ENCODE peak calls at places on chromosomes 1 and 21, in seven cellular contexts. I is tibial artery; D is keratinocyte; G is K562; F is left lung; M is CD8-positive, alpha-beta T cell; T is MM.1S. H is an unnamed sample. For H3K9me3, the result is how much of the 10 kb centered on the place peaks cover.

GRCh38 chr1:216917039-216917438 is 193.8 kb upstream of the ESRRG start:
- DNase-seq in I (no peak), D (no peak), G (no peak), F (no peak), M (no peak), T (no peak), H (no peak)

GRCh38 chr1:33045814-33046213 is 9.1 kb upstream of the AK2 start:
- DNase-seq in I (no peak), D (no peak), G (no peak), F (no peak), M (peak), T (no peak), H (no peak)

GRCh38 chr1:35717911-35718476 is 690 bp downstream of the C1orf216 start:
- DNase-seq in I (peak), D (no peak), G (peak), F (peak), M (no peak), T (no peak), H (no peak)

GRCh38 chr1:5164155-5164554 is 509.7 kb downstream of the AJAP1 start:
- DNase-seq in I (no peak), D (no peak), G (no peak), F (no peak), M (no peak), T (no peak), H (no peak)

GRCh38 chr21:25836396-25836795 is 101.6 kb downstream of the GABPA start:
- DNase-seq in I (no peak), D (no peak), G (no peak), F (no peak), M (no peak), T (no peak), H (no peak)

GRCh38 chr1:190578015-190578414 is 100.4 kb upstream of the BRINP3 start:
- DNase-seq in I (no peak), D (no peak), G (no peak), F (no peak), M (no peak), T (no peak), H (no peak)

GRCh38 chr1:150906329-150906728 is 19.4 kb downstream of the CTXND2 start:
- DNase-seq in I (no peak), D (no peak), G (no peak), F (no peak), M (no peak), T (no peak), H (no peak)

GRCh38 chr1:18541046-18541795 is 60.5 kb downstream of the KLHDC7A start:
- DNase-seq in I (no peak), D (no peak), G (no peak), F (no peak), M (no peak), T (no peak), H (no peak)

GRCh38 chr1:167663002-167663772 is 33.2 kb downstream of the RCSD1 start:
- DNase-seq in I (no peak), D (peak), G (no peak), F (no peak), M (no peak), T (no peak), H (no peak)

GRCh38 chr1:156874142-156874541 is 13.5 kb downstream of the NTRK1 start:
- DNase-seq in I (no peak), D (no peak), G (no peak), F (no peak), M (no peak), T (no peak), H (no peak)

DNA sequence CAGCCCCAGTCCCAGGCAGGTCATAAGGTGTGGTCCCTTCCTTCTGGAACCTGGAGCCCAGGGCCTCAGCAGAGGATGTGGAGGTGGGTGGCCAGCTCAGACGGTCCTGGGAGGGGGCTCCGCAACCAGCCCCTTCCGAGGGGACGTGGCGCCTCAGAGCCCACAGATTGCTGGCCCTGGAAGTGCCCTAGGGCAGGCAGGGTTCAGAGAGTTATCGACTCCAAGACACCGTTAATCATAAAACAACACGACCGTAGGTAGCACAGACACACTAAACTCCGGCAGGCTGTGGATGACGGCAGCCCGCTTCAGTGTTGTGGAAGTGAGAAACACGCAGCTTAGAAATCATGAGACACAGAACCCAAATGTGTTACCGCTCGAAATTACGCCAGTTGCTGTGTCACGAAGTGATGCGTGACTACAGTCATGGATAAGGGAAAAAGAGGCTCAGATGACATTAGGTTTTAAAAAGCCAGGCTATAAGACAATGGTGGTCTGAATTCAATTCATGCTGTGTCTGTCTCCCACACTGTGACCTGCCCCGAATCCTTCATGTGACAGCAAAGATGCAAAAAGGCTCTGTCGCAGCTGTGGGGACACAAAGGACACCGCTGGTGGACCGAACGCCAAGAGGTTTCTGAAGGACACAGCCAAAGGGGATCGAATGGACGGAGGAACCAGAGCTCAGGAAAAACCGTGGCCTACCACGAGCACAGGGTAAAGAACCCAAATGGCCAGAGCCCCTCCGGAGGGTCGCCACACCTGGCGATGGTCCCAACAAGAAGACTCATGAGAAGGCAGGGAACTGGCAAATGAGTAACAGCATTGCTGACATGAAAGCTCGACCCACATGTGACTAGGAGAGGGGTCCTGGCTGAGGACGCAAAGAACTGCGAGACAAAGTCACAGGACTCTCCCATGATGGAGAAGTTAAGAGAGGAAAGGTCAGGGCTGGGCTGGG is 1.7 kb upstream of the SUMO3 start:
- DNase-seq in I (no peak), D (no peak), G (no peak), F (no peak), M (no peak), T (no peak), H (no peak)
- H3K9me3 ChIP-seq in I (under half), D (under half), G (under half), F (under half), M (under half), T (under half), H (under half)

GRCh38 chr21:24275613-24276012 is 1331.7 kb downstream of the MRPL39 start:
- DNase-seq in I (no peak), D (no peak), G (no peak), F (no peak), M (no peak), T (no peak), H (no peak)

DNA sequence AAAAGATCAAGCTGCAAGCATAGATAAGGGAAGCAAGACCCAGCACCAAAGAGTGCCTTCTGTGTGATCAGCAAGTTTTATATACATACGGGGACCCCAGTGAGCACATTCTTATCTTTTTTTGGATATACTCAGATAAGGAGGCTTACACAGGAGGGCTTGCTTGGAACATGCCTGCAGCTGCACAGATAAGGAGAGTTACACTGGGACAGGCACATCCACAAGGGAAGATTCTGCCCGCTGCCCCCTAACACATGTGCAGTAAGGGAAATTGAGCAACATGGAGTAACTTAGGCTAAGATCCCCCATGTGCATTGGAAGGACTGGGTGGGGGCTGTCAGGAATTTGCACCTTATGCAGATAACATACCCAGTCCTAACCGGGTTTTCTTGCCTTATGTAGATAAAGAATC is 1334.7 kb downstream of the MRPL39 start:
- DNase-seq in I (no peak), D (no peak), G (peak), F (no peak), M (no peak), T (no peak), H (no peak)
- H3K9me3 ChIP-seq in I (under half), D (under half), G (under half), F (under half), M (under half), T (under half), H (under half)

GRCh38 chr1:237975903-237976302 is 85.2 kb upstream of the ZP4 start:
- DNase-seq in I (no peak), D (no peak), G (no peak), F (no peak), M (no peak), T (no peak), H (no peak)

GRCh38 chr1:237976345-237976744 is 85.6 kb upstream of the ZP4 start:
- DNase-seq in I (no peak), D (no peak), G (no peak), F (no peak), M (no peak), T (no peak), H (no peak)

GRCh38 chr1:237972186-237972585 is 81.5 kb upstream of the ZP4 start:
- DNase-seq in I (no peak), D (no peak), G (no peak), F (no peak), M (no peak), T (no peak), H (no peak)
- H3K9me3 ChIP-seq in I (under half), D (under half), G (under half), F (under half), M (under half), T (under half), H (under half)

GRCh38 chr1:152582647-152583046 is 2.3 kb upstream of the LCE3D start:
- DNase-seq in I (no peak), D (peak), G (no peak), F (no peak), M (no peak), T (no peak), H (no peak)

GRCh38 chr1:152577168-152577567 is 3.1 kb downstream of the LCE3D start:
- DNase-seq in I (no peak), D (no peak), G (no peak), F (no peak), M (no peak), T (no peak), H (no peak)

GRCh38 chr1:152585586-152585985 is 5.3 kb upstream of the LCE3D start:
- DNase-seq in I (no peak), D (no peak), G (no peak), F (no peak), M (no peak), T (no peak), H (no peak)

DNA sequence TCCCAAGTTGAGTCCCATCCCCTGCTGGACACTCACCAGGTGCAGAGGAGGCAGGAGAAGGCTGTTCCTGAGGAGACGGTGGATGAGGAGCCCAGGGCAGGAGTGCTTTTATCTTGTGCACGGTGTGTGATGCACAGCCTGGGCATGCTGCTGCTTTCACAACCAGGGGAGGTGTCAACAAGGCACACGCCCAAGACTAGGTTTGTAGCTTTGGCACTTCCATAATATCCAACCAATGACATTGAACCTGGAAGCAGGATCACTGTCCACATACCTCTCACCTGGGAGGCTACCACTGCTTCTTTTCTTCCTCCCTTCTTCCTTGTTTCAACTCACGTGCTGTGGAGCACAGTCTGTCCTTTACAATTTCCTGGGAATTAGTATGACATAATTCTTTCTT is at the start of gene LCE3D:
- DNase-seq in I (no peak), D (peak), G (no peak), F (no peak), M (no peak), T (no peak), H (no peak)
- H3K9me3 ChIP-seq in I (under half), D (under half), G (under half), F (under half), M (under half), T (under half), H (under half)

GRCh38 chr21:9738527-9738926 is 782.9 kb upstream of the TPTE start:
- DNase-seq in I (no peak), D (no peak), G (no peak), F (no peak), M (no peak), T (no peak), H (no peak)

GRCh38 chr21:9735421-9735961 is 785.9 kb upstream of the TPTE start:
- DNase-seq in I (no peak), D (no peak), G (no peak), F (no peak), M (no peak), T (no peak), H (no peak)

GRCh38 chr21:9737871-9738520 is 783.4 kb upstream of the TPTE start:
- DNase-seq in I (no peak), D (no peak), G (no peak), F (no peak), M (no peak), T (no peak), H (no peak)

GRCh38 chr21:9739240-9739639 is 782.1 kb upstream of the TPTE start:
- DNase-seq in I (no peak), D (no peak), G (no peak), F (no peak), M (no peak), T (no peak), H (no peak)

GRCh38 chr21:9741343-9741742 is 780.0 kb upstream of the TPTE start:
- DNase-seq in I (no peak), D (no peak), G (no peak), F (no peak), M (no peak), T (no peak), H (no peak)
- H3K9me3 ChIP-seq in I (under half), D (under half), G (under half), F (half or more), M (under half), T (under half), H (under half)

DNA sequence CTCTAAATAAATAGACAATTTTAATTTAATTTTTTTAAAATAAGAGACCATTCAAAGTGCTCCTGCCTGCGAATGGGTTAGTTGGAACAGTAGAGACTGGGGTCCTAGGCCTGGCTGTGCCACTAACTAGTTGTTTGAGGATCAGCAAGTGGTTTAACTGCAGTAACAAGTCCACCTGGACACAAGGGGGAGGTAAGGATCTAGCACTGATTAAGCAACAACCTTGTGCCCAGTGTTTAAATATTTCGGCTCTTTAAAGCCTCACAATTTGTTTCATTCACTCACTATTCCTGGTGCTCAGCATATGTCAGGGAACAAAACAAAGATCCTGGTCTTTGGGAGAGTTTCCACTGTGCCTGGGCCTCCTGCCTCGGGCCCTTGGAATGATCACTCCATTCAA is 1.6 kb upstream of the AGT start:
- DNase-seq in I (no peak), D (no peak), G (no peak), F (no peak), M (no peak), T (no peak), H (no peak)
- H3K9me3 ChIP-seq in I (under half), D (under half), G (under half), F (under half), M (under half), T (under half), H (under half)

DNA sequence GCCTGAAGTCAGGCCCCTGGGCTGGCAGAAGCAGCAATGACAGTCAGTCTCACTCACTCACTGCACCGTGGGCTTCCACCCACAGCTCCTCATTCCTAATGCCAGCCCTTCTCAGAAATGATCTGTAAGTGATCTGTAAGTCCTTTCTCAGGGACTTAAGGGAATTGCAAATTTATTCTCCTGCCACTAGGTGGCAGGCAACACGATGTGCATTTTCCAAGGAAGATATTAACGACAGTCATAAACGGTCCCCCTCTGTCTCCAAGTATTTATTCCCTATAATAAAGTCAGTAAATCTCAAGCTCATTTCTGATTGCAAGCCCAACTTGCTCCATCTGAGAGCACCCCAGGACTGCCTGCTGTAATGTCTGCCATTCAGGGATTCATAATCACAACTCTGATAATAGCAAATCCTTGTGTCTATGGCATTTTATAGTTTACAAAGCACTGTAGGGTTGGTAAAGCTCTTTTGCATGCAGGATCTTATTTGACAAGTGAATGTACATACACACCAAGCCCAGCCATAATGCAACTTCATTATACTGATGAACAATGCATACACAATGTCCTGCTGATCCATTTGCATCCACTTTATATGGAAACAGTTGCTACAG is 380.6 kb upstream of the CAMK1G start:
- DNase-seq in I (no peak), D (peak), G (peak), F (no peak), M (no peak), T (peak), H (no peak)
- H3K9me3 ChIP-seq in I (under half), D (under half), G (under half), F (under half), M (under half), T (under half), H (under half)

DNA sequence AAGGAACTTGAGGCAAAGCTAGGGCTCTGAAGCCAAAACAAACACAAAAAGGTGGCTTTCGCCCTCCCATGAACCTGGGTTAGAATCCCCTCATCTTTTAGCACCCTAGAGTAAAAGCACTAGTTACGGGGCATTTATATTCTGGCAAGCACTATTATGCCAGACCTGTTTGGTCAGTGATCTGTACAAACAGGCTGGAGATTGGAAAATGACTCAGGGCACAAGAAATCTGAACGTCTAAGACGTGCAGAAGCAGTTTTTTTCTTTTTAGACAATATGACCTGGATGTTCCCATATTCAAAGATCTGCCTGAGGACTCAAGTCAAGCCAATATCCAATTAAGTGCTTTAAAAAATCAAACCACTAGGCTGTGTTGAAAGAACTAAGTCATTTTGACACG is 3.0 kb downstream of the ZNF436 start:
- DNase-seq in I (no peak), D (no peak), G (no peak), F (no peak), M (no peak), T (no peak), H (no peak)
- H3K9me3 ChIP-seq in I (under half), D (under half), G (under half), F (under half), M (under half), T (under half), H (under half)

GRCh38 chr1:2936568-2937515 is 84.4 kb upstream of the ACTRT2 start:
- DNase-seq in I (no peak), D (no peak), G (no peak), F (no peak), M (no peak), T (no peak), H (no peak)

GRCh38 chr1:2935766-2936390 is 85.4 kb upstream of the ACTRT2 start:
- DNase-seq in I (no peak), D (no peak), G (no peak), F (no peak), M (no peak), T (no peak), H (no peak)

GRCh38 chr1:2939041-2939552 is 82.2 kb upstream of the ACTRT2 start:
- DNase-seq in I (no peak), D (no peak), G (no peak), F (no peak), M (no peak), T (no peak), H (no peak)

GRCh38 chr1:2940178-2940577 is 81.1 kb upstream of the ACTRT2 start:
- DNase-seq in I (no peak), D (no peak), G (no peak), F (no peak), M (no peak), T (no peak), H (no peak)

GRCh38 chr1:2937805-2938204 is 83.5 kb upstream of the ACTRT2 start:
- DNase-seq in I (no peak), D (no peak), G (no peak), F (no peak), M (no peak), T (no peak), H (no peak)
- H3K9me3 ChIP-seq in I (under half), D (under half), G (under half), F (under half), M (under half), T (under half), H (under half)

GRCh38 chr1:234270581-234271242 is 102.5 kb upstream of the COA6 start:
- DNase-seq in I (no peak), D (no peak), G (no peak), F (no peak), M (no peak), T (no peak), H (no peak)
- H3K9me3 ChIP-seq in I (under half), D (under half), G (under half), F (under half), M (under half), T (under half), H (under half)

H was measured in T-helper 17 cell.